ENCODE peak calls at places on chromosomes 12 and 14, in four cellular contexts. Y, T, H and J are unnamed samples. For H3K36me3, the result is how much of the 10 kb centered on the place peaks cover.

GRCh38 chr14:89427426-89428162 is 10.6 kb upstream of the FOXN3 start:
- DNase-seq in H (no peak), T (no peak), Y (peak), J (no peak)

GRCh38 chr12:92927436-92928116 is 1.5 kb downstream of the EEA1 start:
- DNase-seq in Y (peak), T (peak), H (peak), J (peak)

GRCh38 chr14:70988452-70988851 is 81.2 kb downstream of the PCNX1 start:
- DNase-seq in H (no peak), Y (no peak), T (peak), J (no peak)

GRCh38 chr14:60222820-60223219 is 26.2 kb upstream of the PPM1A start:
- DNase-seq in T (no peak), H (no peak), Y (no peak), J (no peak)

GRCh38 chr12:113086249-113087164 is 30.0 kb downstream of the DTX1 start:
- DNase-seq in H (no peak), T (no peak), Y (peak), J (no peak)

GRCh38 chr14:87888136-87888999 is 104.6 kb downstream of the GALC start:
- DNase-seq in H (no peak), Y (no peak), T (peak), J (no peak)

GRCh38 chr14:56339855-56340701 is 221.9 kb downstream of the PELI2 start:
- DNase-seq in T (peak), H (peak), Y (peak), J (peak)

GRCh38 chr14:68619805-68620574 is 172.9 kb downstream of the ZFP36L1 start:
- DNase-seq in H (peak), T (no peak), Y (peak), J (no peak)

GRCh38 chr12:51505363-51505762 is 80.7 kb downstream of the SLC4A8 start:
- DNase-seq in T (no peak), Y (no peak), H (no peak), J (no peak)

GRCh38 chr14:90593254-90594040 is 196.6 kb downstream of the CALM1 start:
- DNase-seq in Y (no peak), H (no peak), T (no peak), J (no peak)

GRCh38 chr14:68976160-68977067 is 2.7 kb downstream of the ACTN1 start:
- DNase-seq in T (no peak), Y (peak), H (no peak), J (peak)

GRCh38 chr12:123250471-123251383 is 17.5 kb downstream of the MTRFR start:
- DNase-seq in H (no peak), T (peak), Y (no peak), J (no peak)

GRCh38 chr12:12511021-12511783 is 51.5 kb downstream of the DUSP16 start:
- DNase-seq in Y (no peak), H (no peak), T (no peak), J (no peak)

GRCh38 chr12:49094966-49095365 is 365 bp upstream of the DHH start:
- DNase-seq in Y (no peak), T (no peak), H (no peak), J (no peak)

GRCh38 chr12:51636581-51636980 is 45.5 kb downstream of the SCN8A start:
- DNase-seq in H (no peak), Y (peak), T (no peak), J (peak)

GRCh38 chr14:100051543-100051942 is 13.7 kb upstream of the EVL start:
- DNase-seq in Y (no peak), H (no peak), T (no peak), J (no peak)

DNA sequence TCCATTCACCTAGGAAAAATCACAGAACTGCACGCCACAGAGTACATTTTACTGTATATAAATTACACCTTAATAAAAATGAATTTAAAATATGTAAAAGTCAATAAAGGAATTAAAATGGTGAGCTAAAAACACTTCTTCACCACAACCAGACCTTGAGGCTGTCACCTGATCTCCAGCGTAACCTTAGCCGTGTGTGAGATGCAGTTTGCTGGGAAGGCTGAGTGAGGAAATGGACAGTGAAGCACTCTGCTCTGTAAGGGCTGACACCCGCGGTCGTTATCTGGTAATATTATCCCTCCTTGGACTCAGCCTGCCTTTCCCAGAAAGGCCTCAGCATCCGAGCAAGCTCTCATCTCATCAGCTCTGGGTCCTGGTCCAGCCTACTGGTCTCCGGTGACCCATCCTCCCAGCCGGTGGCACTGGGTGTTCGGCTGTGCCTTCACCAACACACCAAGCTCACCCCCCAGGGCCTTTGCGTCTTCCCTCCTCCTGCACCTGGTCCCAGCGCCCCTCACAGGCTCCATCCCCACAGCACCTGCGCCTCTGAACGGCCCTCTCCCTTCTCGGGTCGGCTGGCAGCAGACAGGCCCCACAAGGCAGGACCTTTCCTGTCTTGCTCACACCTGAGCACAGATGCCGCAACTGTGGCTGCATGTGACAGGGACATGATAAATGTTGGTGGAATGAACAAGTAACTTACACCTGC is 12.9 kb downstream of the P2RX2 start:
- DNase-seq in T (no peak), H (no peak), Y (no peak), J (no peak)
- H3K36me3 ChIP-seq in T (under half), H (under half), Y (under half), J (under half)

DNA sequence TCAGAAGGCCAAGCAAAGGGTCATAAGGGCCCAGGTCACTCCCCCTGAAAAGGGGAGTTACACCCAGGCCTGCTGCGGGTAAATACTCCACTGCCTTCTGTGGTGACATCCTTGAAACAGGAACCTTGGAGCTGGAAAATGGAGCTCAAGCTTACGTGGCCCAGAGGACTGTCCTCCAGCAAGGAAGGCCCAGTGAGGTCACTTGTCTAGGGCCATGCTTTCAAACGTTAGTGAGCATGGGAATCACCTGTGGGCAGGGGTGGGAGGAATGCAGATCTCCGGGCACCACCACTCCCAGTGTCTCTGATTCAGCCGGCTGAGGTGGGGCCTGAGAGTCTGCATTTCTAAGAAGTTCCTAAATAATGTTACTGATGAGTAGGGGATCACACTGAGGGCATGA is 140.5 kb upstream of the CCND2 start:
- DNase-seq in Y (no peak), H (no peak), T (no peak), J (no peak)
- H3K4me3 ChIP-seq in Y (no peak), H (no peak), T (no peak), J (no peak)

GRCh38 chr14:64091217-64091616 is 203.0 kb downstream of the ESR2 start:
- DNase-seq in H (no peak), T (no peak), Y (no peak), J (no peak)
- H3K36me3 ChIP-seq in H (under half), T (under half), Y (under half), J (under half)

GRCh38 chr14:104174051-104174450 is 35.7 kb downstream of the KIF26A start:
- DNase-seq in Y (no peak), T (no peak), H (no peak), J (no peak)

GRCh38 chr14:104172880-104173279 is 34.5 kb downstream of the KIF26A start:
- DNase-seq in T (no peak), H (no peak), Y (no peak), J (no peak)

GRCh38 chr14:104171029-104171697 is 32.8 kb downstream of the KIF26A start:
- DNase-seq in H (no peak), Y (no peak), T (peak), J (no peak)

GRCh38 chr14:104172349-104172748 is 34.0 kb downstream of the KIF26A start:
- DNase-seq in H (no peak), T (no peak), Y (no peak), J (no peak)

DNA sequence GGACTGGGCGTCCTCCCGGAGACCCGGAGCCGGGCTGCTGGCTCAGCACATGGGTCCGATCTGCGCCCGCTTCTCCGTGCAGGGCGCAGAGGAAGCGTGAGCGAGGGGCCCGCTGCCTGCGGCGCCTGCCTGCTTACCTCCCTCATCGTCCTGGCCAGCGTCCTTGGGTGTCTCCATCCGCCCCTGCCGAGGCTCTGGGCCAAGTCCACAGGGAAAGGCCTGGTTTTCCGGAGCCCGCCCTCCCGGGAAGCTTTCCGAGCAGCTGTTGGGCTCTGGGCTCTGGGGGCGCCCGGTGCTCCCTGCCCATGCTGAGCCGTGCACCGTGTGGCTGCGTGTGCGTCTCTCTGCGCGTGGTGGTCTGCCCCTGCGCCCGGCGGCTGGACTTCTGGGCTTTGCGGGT is 33.6 kb downstream of the KIF26A start:
- DNase-seq in T (no peak), H (no peak), Y (no peak), J (no peak)
- H3K4me3 ChIP-seq in T (no peak), H (no peak), Y (no peak), J (no peak)

DNA sequence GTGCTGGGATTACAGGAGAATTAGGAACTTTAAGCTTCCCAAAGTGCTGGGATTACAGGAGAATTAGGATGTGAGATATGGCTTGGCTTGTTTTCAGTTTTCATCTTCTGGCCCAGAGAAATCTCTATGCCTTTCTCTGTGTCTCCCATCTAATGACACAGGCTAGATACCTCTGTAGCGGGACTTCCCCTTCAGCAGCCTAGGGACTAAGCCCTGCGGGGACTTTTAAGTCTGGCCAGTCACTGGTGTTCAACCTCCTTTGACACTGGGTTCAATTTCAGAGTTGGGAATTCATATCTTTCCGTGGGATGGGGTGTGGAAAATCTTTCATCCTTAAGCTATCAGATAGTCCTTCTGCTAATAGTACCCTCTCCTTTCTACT is 6.2 kb downstream of the RFC5 start:
- DNase-seq in H (no peak), Y (no peak), T (no peak), J (no peak)
- H3K36me3 ChIP-seq in H (under half), Y (under half), T (under half), J (under half)

DNA sequence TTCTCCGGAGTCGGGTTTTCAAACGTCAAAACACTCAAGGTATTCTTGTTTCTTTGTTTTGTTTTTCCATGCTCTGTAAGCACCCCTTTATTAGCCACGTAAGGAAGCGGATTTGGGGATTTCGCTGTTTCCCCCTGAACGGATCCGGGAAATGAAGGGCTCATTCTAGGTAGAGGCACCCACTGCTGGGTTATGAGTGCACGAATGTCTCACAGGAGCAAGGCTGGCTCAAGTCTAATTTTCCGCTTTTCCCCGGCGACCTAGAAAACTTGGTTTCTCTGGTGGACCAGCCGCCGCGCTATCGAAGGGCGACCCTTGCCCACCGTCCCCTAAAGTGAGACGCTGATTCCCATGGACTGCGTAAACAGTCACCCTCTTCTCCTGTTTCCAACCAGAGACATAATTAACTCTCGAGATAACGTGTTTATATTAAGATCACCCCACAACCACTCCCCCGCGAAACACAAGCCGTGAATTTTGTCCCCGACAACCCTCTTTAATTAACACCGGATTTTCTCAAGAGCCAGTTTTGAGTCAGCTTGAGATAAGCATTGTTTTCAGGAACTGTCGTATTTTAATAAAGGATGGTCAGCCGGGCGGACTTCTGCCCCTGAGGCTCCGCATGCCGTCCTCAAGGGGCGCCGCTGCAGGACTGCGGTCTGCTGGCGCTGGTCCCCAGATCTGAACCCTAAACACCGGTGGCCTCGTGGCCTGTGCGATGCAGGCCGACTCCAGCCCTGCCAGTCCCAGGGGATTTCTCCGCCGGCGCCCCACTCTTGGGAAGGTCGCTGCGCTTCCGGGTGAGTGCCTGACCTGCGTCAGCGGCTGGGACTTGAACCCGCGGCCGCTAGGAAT is 523 bp upstream of the ABCC9 start:
- DNase-seq in Y (peak), H (peak), T (peak), J (peak)
- H3K4me3 ChIP-seq in Y (peak), H (peak), T (peak), J (peak)

GRCh38 chr14:77426396-77426795 is 3.1 kb upstream of the NOXRED1 start:
- DNase-seq in T (no peak), Y (no peak), H (no peak), J (no peak)
- H3K36me3 ChIP-seq in T (under half), Y (half or more), H (under half), J (half or more)

GRCh38 chr14:22821193-22822016 is 6.2 kb upstream of the SLC7A7 start:
- DNase-seq in T (peak), H (peak), Y (peak), J (no peak)
- H3K4me3 ChIP-seq in T (peak), H (no peak), Y (no peak), J (no peak)